ENCODE peak calls at places on chromosomes 3 and 15, in six cellular contexts. G is iris pigment epithelial cell; U is RWPE1; N is stimulated activated CD8-positive, alpha-beta memory T cell treated with anti-CD3 and anti-CD28 coated beads, Interleukin-4, amount 100 ng/mL, for 4 hours; V is left kidney; H is HS-27A. Y is an unnamed sample.
A peak's percentile ranks its signal among the peaks of the same experiment; 100 is the strongest.

GRCh38 chr3:77296527-77296926 is 256.6 kb downstream of the ROBO2 start:
- DNase-seq in G (peak; percentile 47), U (no peak), N (no peak), V (no peak), H (no peak), Y (no peak)

GRCh38 chr15:67783303-67783702 is 42.0 kb upstream of the SKOR1 start:
- DNase-seq in G (no peak), U (no peak), N (peak; percentile 4), V (no peak), H (no peak), Y (no peak)

GRCh38 chr3:9826815-9827574 is 16.8 kb downstream of the RPUSD3 start:
- DNase-seq in G (peak; percentile 18), U (no peak), N (no peak), V (peak; percentile 43), H (no peak), Y (no peak)

GRCh38 chr3:136078421-136079364 is 113.2 kb downstream of the PPP2R3A start:
- DNase-seq in G (peak; percentile 47), U (peak; percentile 30), N (no peak), V (peak; percentile 26), H (no peak), Y (peak; percentile 33)

GRCh38 chr15:79292011-79292410 is 9.5 kb downstream of the ANKRD34C start:
- DNase-seq in G (no peak), U (no peak), N (no peak), V (no peak), H (no peak), Y (no peak)

GRCh38 chr3:137347817-137348368 is 390.1 kb downstream of the IL20RB start:
- DNase-seq in G (no peak), U (no peak), N (no peak), V (peak; percentile 29), H (no peak), Y (no peak)

GRCh38 chr3:113436794-113437193 is 4.5 kb downstream of the CFAP44 start:
- DNase-seq in G (peak; percentile 81), U (peak; percentile 5), N (no peak), V (no peak), H (no peak), Y (no peak)

GRCh38 chr3:135865085-135865484 is 100.4 kb upstream of the PPP2R3A start:
- DNase-seq in G (no peak), U (no peak), N (no peak), V (no peak), H (no peak), Y (no peak)

GRCh38 chr3:52238761-52239701 is at the start of gene TWF2:
- DNase-seq in G (peak; percentile 76), U (peak; percentile 89), N (peak; percentile 87), V (peak; percentile 93), H (peak; percentile 36), Y (peak; percentile 96)

GRCh38 chr15:100922192-100923040 is 3.3 kb downstream of the LRRK1 start:
- DNase-seq in G (no peak), U (no peak), N (no peak), V (no peak), H (no peak), Y (no peak)

GRCh38 chr15:59532770-59533379 is 78.7 kb upstream of the GCNT3 start:
- DNase-seq in G (peak; percentile 37), U (peak; percentile 52), N (no peak), V (peak; percentile 67), H (no peak), Y (peak; percentile 38)

GRCh38 chr3:196740476-196741400 is 1.1 kb downstream of the PAK2 start:
- DNase-seq in G (peak; percentile 67), U (peak; percentile 25), N (no peak), V (peak; percentile 54), H (no peak), Y (no peak)

GRCh38 chr15:63038926-63039673 is 3.4 kb upstream of the TPM1 start:
- DNase-seq in G (peak; percentile 92), U (no peak), N (no peak), V (no peak), H (no peak), Y (no peak)

GRCh38 chr15:38112406-38112805 is 140.2 kb upstream of the SPRED1 start:
- DNase-seq in G (no peak), U (no peak), N (no peak), V (no peak), H (no peak), Y (no peak)

GRCh38 chr15:74238984-74239645 is 3.0 kb downstream of the CCDC33 start:
- DNase-seq in G (no peak), U (no peak), N (no peak), V (peak; percentile 66), H (no peak), Y (no peak)

GRCh38 chr3:170467007-170467406 is 48.3 kb downstream of the CLDN11 start:
- DNase-seq in G (no peak), U (no peak), N (no peak), V (peak; percentile 73), H (no peak), Y (no peak)

GRCh38 chr15:26075770-26076169 is 212.6 kb upstream of the ATP10A start:
- DNase-seq in G (no peak), U (no peak), N (no peak), V (no peak), H (no peak), Y (no peak)

GRCh38 chr15:44066211-44066827 is 128.8 kb downstream of the FRMD5 start:
- DNase-seq in G (peak; percentile 66), U (peak; percentile 62), N (peak; percentile 7), V (peak; percentile 83), H (peak; percentile 66), Y (peak; percentile 57)

GRCh38 chr15:79887517-79887916 is 9.3 kb downstream of the MTHFS start:
- DNase-seq in G (peak; percentile 61), U (no peak), N (no peak), V (no peak), H (no peak), Y (no peak)

GRCh38 chr15:58212909-58213526 is 74.8 kb downstream of the AQP9 start:
- DNase-seq in G (peak; percentile 65), U (peak; percentile 52), N (no peak), V (peak; percentile 78), H (no peak), Y (peak; percentile 23)